ENCODE peak calls at places on chromosome 6, in six cellular contexts. One of them, this sample, is unnamed.

GRCh38 chr6:57221936-57222683 is at the start of gene RAB23:
- DNase-seq in left ventricle myocardium inferior: peak
- DNase-seq in heart right ventricle: peak
- DNase-seq in testis: peak
- DNase-seq in astrocyte: peak
- DNase-seq in uterus: peak
- DNase-seq in this sample: peak

GRCh38 chr6:54198134-54198533 is 86.9 kb downstream of the MLIP start:
- DNase-seq in left ventricle myocardium inferior: no peak
- DNase-seq in heart right ventricle: no peak
- DNase-seq in testis: no peak
- DNase-seq in astrocyte: no peak
- DNase-seq in uterus: no peak
- DNase-seq in this sample: no peak

GRCh38 chr6:109892451-109893435 is 85.4 kb upstream of the GPR6 start:
- DNase-seq in left ventricle myocardium inferior: no peak
- DNase-seq in heart right ventricle: no peak
- DNase-seq in testis: peak
- DNase-seq in astrocyte: no peak
- DNase-seq in uterus: no peak
- DNase-seq in this sample: peak

GRCh38 chr6:29522241-29522640 is 34.5 kb upstream of the MAS1L start:
- DNase-seq in left ventricle myocardium inferior: no peak
- DNase-seq in heart right ventricle: no peak
- DNase-seq in testis: no peak
- DNase-seq in astrocyte: no peak
- DNase-seq in uterus: no peak
- DNase-seq in this sample: no peak

GRCh38 chr6:2531426-2532208 is 219.1 kb downstream of the MYLK4 start:
- DNase-seq in left ventricle myocardium inferior: no peak
- DNase-seq in heart right ventricle: no peak
- DNase-seq in testis: no peak
- DNase-seq in astrocyte: peak
- DNase-seq in uterus: no peak
- DNase-seq in this sample: no peak

GRCh38 chr6:148074735-148075134 is 267.9 kb upstream of the SASH1 start:
- DNase-seq in left ventricle myocardium inferior: no peak
- DNase-seq in heart right ventricle: no peak
- DNase-seq in testis: no peak
- DNase-seq in astrocyte: no peak
- DNase-seq in uterus: no peak
- DNase-seq in this sample: no peak

GRCh38 chr6:41557305-41557704 is 11.1 kb downstream of the FOXP4 start:
- DNase-seq in left ventricle myocardium inferior: no peak
- DNase-seq in heart right ventricle: no peak
- DNase-seq in testis: no peak
- DNase-seq in astrocyte: no peak
- DNase-seq in uterus: no peak
- DNase-seq in this sample: no peak

GRCh38 chr6:72035966-72036365 is 149.6 kb downstream of the RIMS1 start:
- DNase-seq in left ventricle myocardium inferior: no peak
- DNase-seq in heart right ventricle: no peak
- DNase-seq in testis: no peak
- DNase-seq in astrocyte: no peak
- DNase-seq in uterus: no peak
- DNase-seq in this sample: no peak

GRCh38 chr6:132483779-132484679 is 28.9 kb downstream of the STX7 start:
- DNase-seq in left ventricle myocardium inferior: no peak
- DNase-seq in heart right ventricle: no peak
- DNase-seq in testis: peak
- DNase-seq in astrocyte: peak
- DNase-seq in uterus: no peak
- DNase-seq in this sample: peak

GRCh38 chr6:112258636-112259336 is 4.4 kb upstream of the LAMA4 start:
- DNase-seq in left ventricle myocardium inferior: no peak
- DNase-seq in heart right ventricle: peak
- DNase-seq in testis: no peak
- DNase-seq in astrocyte: peak
- DNase-seq in uterus: no peak
- DNase-seq in this sample: no peak

GRCh38 chr6:126786262-126786661 is 332.2 kb upstream of the RSPO3 start:
- DNase-seq in left ventricle myocardium inferior: no peak
- DNase-seq in heart right ventricle: no peak
- DNase-seq in testis: no peak
- DNase-seq in astrocyte: peak
- DNase-seq in uterus: no peak
- DNase-seq in this sample: no peak

GRCh38 chr6:13761361-13762036 is 49.9 kb upstream of the RANBP9 start:
- DNase-seq in left ventricle myocardium inferior: no peak
- DNase-seq in heart right ventricle: no peak
- DNase-seq in testis: no peak
- DNase-seq in astrocyte: peak
- DNase-seq in uterus: no peak
- DNase-seq in this sample: no peak

GRCh38 chr6:134741193-134741521 is 208.7 kb downstream of the ALDH8A1 start:
- DNase-seq in left ventricle myocardium inferior: no peak
- DNase-seq in heart right ventricle: no peak
- DNase-seq in testis: no peak
- DNase-seq in astrocyte: no peak
- DNase-seq in uterus: no peak
- DNase-seq in this sample: peak

GRCh38 chr6:6008648-6009421 is 2.1 kb upstream of the NRN1 start:
- DNase-seq in left ventricle myocardium inferior: peak
- DNase-seq in heart right ventricle: peak
- DNase-seq in testis: peak
- DNase-seq in astrocyte: no peak
- DNase-seq in uterus: peak
- DNase-seq in this sample: peak

GRCh38 chr6:8219352-8219943 is 117.1 kb upstream of the EEF1E1 start:
- DNase-seq in left ventricle myocardium inferior: no peak
- DNase-seq in heart right ventricle: no peak
- DNase-seq in testis: peak
- DNase-seq in astrocyte: peak
- DNase-seq in uterus: no peak
- DNase-seq in this sample: peak

GRCh38 chr6:112468359-112468758 is 121.2 kb downstream of the RFPL4B start:
- DNase-seq in left ventricle myocardium inferior: no peak
- DNase-seq in heart right ventricle: no peak
- DNase-seq in testis: no peak
- DNase-seq in astrocyte: peak
- DNase-seq in uterus: no peak
- DNase-seq in this sample: no peak

GRCh38 chr6:141988327-141988726 is 144.4 kb upstream of the GJE1 start:
- DNase-seq in left ventricle myocardium inferior: no peak
- DNase-seq in heart right ventricle: no peak
- DNase-seq in testis: no peak
- DNase-seq in astrocyte: no peak
- DNase-seq in uterus: no peak
- DNase-seq in this sample: no peak

GRCh38 chr6:12174878-12175277 is 115.3 kb upstream of the EDN1 start:
- DNase-seq in left ventricle myocardium inferior: no peak
- DNase-seq in heart right ventricle: no peak
- DNase-seq in testis: no peak
- DNase-seq in astrocyte: peak
- DNase-seq in uterus: no peak
- DNase-seq in this sample: no peak

GRCh38 chr6:166806217-166806838 is 150.0 kb downstream of the RNASET2 start:
- DNase-seq in left ventricle myocardium inferior: no peak
- DNase-seq in heart right ventricle: no peak
- DNase-seq in testis: no peak
- DNase-seq in astrocyte: no peak
- DNase-seq in uterus: no peak
- DNase-seq in this sample: no peak

GRCh38 chr6:167898673-167899311 is 72.1 kb downstream of the AFDN start:
- DNase-seq in left ventricle myocardium inferior: no peak
- DNase-seq in heart right ventricle: no peak
- DNase-seq in testis: no peak
- DNase-seq in astrocyte: peak
- DNase-seq in uterus: no peak
- DNase-seq in this sample: no peak

GRCh38 chr6:38234934-38235678 is 404.6 kb downstream of the BTBD9 start:
- DNase-seq in left ventricle myocardium inferior: no peak
- DNase-seq in heart right ventricle: no peak
- DNase-seq in testis: no peak
- DNase-seq in astrocyte: no peak
- DNase-seq in uterus: no peak
- DNase-seq in this sample: no peak

DNA sequence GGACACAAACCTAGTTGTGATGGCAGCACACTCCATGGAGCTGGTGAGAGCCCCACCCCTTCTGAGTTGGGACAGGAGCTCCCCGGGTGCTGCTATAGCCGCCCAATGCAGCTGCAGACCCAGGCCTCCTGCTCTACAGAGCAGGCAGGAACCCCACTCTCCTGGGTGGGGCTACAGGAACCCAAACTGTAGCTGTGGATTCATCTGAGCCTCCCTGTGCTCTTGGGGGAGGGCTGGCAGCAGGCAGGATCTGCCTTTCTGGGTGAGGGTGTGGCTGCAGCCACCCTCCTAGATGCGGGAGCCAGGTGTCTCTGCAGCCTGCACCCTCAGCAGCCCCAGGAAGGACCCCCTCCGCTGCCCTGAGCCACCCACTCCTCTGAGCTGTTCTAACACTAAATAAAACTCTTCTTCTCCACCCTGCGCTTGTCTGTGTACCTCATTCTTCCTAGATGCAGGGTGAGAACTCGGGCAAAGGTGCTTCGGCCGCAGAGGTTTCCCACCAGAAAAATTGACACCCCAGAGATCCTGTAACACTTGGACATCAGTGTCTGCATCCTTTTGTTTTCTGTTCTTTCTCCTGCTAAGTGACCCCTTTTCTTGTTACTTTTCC is 55.2 kb upstream of the KIF13A start:
- DNase-seq in left ventricle myocardium inferior: no peak
- DNase-seq in heart right ventricle: no peak
- DNase-seq in testis: no peak
- DNase-seq in astrocyte: no peak
- DNase-seq in uterus: no peak
- DNase-seq in this sample: no peak
- H3K27ac ChIP-seq in left ventricle myocardium inferior: peak
- H3K27ac ChIP-seq in heart right ventricle: no peak
- H3K27ac ChIP-seq in testis: no peak
- H3K27ac ChIP-seq in astrocyte: peak
- H3K27ac ChIP-seq in uterus: peak
- H3K27ac ChIP-seq in this sample: peak

DNA sequence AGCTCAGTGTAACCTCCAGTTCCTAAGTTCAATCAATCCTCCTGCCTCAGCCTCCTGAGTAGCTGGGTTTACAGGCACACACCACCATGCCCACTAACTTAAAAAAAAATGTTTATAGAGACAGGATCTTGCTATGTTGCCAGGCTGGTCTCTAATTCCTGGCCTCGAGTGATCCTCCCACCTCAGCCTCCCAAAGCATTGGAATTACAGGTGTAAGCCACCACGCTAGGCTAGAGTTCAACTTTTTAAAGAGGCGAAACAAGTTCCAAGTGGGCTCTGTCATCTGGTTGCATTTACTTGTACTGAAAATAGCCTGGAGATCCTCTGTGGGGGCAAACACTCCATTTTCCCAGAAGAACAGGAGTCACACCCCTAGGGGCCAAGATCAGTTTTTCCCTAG is 100.7 kb upstream of the RIPOR2 start:
- DNase-seq in left ventricle myocardium inferior: no peak
- DNase-seq in heart right ventricle: no peak
- DNase-seq in testis: no peak
- DNase-seq in astrocyte: no peak
- DNase-seq in uterus: no peak
- DNase-seq in this sample: no peak
- TF ChIP-seq CTCF in left ventricle myocardium inferior: no peak
- TF ChIP-seq CTCF in heart right ventricle: no peak
- TF ChIP-seq CTCF in testis: no peak
- TF ChIP-seq CTCF in astrocyte: no peak
- TF ChIP-seq CTCF in uterus: no peak
- TF ChIP-seq CTCF in this sample: no peak

GRCh38 chr6:136564170-136564569 is 13.9 kb upstream of the MAP7 start:
- DNase-seq in left ventricle myocardium inferior: no peak
- DNase-seq in heart right ventricle: no peak
- DNase-seq in testis: no peak
- DNase-seq in astrocyte: no peak
- DNase-seq in uterus: no peak
- DNase-seq in this sample: no peak
- H3K27ac ChIP-seq in left ventricle myocardium inferior: no peak
- H3K27ac ChIP-seq in heart right ventricle: no peak
- H3K27ac ChIP-seq in testis: peak
- H3K27ac ChIP-seq in astrocyte: no peak
- H3K27ac ChIP-seq in uterus: no peak
- H3K27ac ChIP-seq in this sample: no peak

GRCh38 chr6:113968472-113968871 is 2.5 kb downstream of the HDAC2 start:
- DNase-seq in left ventricle myocardium inferior: no peak
- DNase-seq in heart right ventricle: no peak
- DNase-seq in testis: no peak
- DNase-seq in astrocyte: no peak
- DNase-seq in uterus: no peak
- DNase-seq in this sample: no peak

GRCh38 chr6:113971786-113972185 is 838 bp upstream of the HDAC2 start:
- DNase-seq in left ventricle myocardium inferior: no peak
- DNase-seq in heart right ventricle: no peak
- DNase-seq in testis: peak
- DNase-seq in astrocyte: no peak
- DNase-seq in uterus: no peak
- DNase-seq in this sample: peak

GRCh38 chr6:113967777-113968176 is 3.2 kb downstream of the HDAC2 start:
- DNase-seq in left ventricle myocardium inferior: no peak
- DNase-seq in heart right ventricle: no peak
- DNase-seq in testis: no peak
- DNase-seq in astrocyte: no peak
- DNase-seq in uterus: no peak
- DNase-seq in this sample: no peak

GRCh38 chr6:113969888-113970807 is 800 bp downstream of the HDAC2 start:
- DNase-seq in left ventricle myocardium inferior: peak
- DNase-seq in heart right ventricle: peak
- DNase-seq in testis: peak
- DNase-seq in astrocyte: peak
- DNase-seq in uterus: peak
- DNase-seq in this sample: peak

DNA sequence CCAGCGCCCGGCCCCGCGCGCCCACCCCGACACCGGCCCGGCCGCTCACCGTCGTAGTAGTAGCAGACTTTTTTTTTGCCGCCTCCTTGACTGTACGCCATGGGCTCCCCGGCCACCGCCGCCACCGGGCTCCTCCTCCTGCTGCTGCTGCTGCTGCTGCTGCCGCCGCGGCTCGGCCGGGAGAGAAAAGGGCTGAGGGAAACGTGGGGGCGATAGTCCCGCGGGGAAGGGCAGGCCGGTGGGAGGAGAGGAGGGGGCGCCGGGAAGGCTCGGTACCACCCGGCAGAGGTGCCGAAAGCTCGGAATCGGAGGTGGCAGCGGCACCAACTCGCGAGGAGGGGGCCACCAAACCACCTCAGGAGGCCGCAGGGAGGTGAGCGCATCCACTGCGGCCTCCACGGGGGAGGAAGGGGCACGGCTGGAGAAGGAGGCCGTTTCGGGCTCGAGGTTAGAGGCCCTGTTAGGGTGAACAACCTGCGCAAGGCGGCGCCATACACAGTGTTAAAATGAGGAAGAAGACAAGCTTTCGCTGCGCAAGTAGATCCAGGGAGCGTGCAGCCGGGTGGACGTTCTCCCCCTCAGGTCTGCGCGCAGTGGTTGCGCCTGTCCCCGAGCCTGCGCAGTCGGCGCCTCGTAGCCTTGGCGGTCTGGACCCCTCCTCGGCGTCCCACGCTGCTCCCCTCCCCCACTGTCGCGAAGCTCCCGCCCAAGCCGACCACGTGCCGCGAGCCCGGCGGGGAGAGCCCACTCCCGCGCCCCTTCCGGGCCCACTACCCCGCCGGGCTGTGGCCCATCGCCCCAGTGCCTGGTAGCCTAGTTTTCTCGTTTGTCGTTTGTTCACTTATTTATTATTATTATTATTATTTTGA is at the start of gene HDAC2:
- DNase-seq in left ventricle myocardium inferior: peak
- DNase-seq in heart right ventricle: peak
- DNase-seq in testis: peak
- DNase-seq in astrocyte: peak
- DNase-seq in uterus: peak
- DNase-seq in this sample: peak
- TF ChIP-seq CTCF in left ventricle myocardium inferior: no peak
- TF ChIP-seq CTCF in heart right ventricle: no peak
- TF ChIP-seq CTCF in testis: peak
- TF ChIP-seq CTCF in astrocyte: no peak
- TF ChIP-seq CTCF in uterus: no peak
- TF ChIP-seq CTCF in this sample: no peak

This sample was measured in thyroid gland.